ENCODE peak calls at places on chromosome 5, in five cellular contexts. U, T, W, C and P are unnamed samples.

GRCh38 chr5:43000914-43001313 is 39.2 kb downstream of the ANXA2R start:
- DNase-seq in T (no peak), W (no peak), C (no peak), U (no peak), P (no peak)

GRCh38 chr5:84227221-84227620 is 157.5 kb downstream of the EDIL3 start:
- DNase-seq in T (no peak), U (no peak), W (no peak), C (no peak), P (no peak)

GRCh38 chr5:82274343-82275266 is 3.5 kb downstream of the RPS23 start:
- DNase-seq in U (no peak), T (no peak), C (peak), W (no peak), P (no peak)

GRCh38 chr5:170612256-170612656 is 108.4 kb downstream of the KCNIP1 start:
- DNase-seq in U (no peak), C (peak), W (no peak), T (no peak), P (no peak)

GRCh38 chr5:96324708-96325107 is 108.3 kb downstream of the PCSK1 start:
- DNase-seq in W (no peak), C (no peak), U (peak), T (no peak), P (no peak)

GRCh38 chr5:137320056-137321045 is 178.8 kb downstream of the SPOCK1 start:
- DNase-seq in T (no peak), W (peak), U (peak), C (peak), P (peak)

GRCh38 chr5:104650313-104650712 is 1087.7 kb upstream of the NUDT12 start:
- DNase-seq in T (no peak), C (no peak), U (no peak), W (no peak), P (no peak)

GRCh38 chr5:173689713-173690360 is 73.4 kb upstream of the BOD1 start:
- DNase-seq in C (no peak), W (peak), U (no peak), T (no peak), P (no peak)

GRCh38 chr5:140480310-140481014 is 67.0 kb upstream of the EIF4EBP3 start:
- DNase-seq in U (no peak), T (no peak), C (no peak), W (no peak), P (peak)

GRCh38 chr5:133863857-133864585 is 104.4 kb downstream of the C5orf15 start:
- DNase-seq in U (no peak), W (no peak), T (no peak), C (no peak), P (no peak)

GRCh38 chr5:119218830-119219782 is 136.7 kb upstream of the TNFAIP8 start:
- DNase-seq in T (no peak), W (no peak), C (no peak), U (no peak), P (no peak)

GRCh38 chr5:150065886-150066285 is 20.5 kb downstream of the CSF1R start:
- DNase-seq in T (no peak), U (no peak), C (no peak), W (no peak), P (no peak)

GRCh38 chr5:149636861-149637246 is 55.6 kb downstream of the ARHGEF37 start:
- DNase-seq in W (peak), T (peak), U (peak), C (peak), P (peak)

DNA sequence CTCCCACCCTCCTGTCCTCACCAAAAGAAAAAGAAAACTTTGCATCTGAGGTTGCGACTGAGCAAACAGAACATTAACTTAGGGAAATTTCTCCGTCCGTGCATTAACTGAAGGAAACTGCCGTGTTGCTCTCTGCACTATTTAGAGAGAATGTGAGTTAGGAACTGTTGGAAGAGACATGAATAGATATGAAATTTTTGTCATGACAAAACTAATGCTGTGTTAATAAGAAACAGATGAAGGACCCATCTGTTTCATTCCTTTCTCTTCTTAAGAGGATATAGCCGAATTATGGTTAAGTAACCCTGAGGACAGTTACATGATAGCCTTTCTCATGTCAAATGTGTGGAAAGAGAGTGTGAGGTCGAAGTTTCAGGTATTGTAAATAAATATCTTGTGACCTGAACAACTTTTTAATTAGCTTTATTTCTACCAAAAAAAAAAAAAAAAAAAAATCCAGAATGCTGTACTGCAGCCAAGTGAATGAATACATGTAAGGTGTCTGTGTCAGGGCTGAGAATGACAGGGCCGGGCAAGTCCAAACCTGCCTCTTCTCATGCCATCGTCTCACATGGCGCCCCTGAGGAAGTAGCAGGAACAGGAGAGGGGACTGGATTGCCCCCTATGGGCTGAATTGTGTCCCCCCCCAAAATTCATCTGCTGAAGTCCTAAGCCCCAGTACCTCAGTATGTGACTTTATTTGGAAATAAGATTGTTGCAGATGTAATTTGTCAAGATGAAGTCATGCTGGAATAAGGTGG is 35.6 kb upstream of the ANKRD33B start:
- DNase-seq in T (no peak), C (no peak), U (no peak), W (no peak), P (peak)
- TF ChIP-seq CTCF in T (no peak), C (peak), U (no peak), W (no peak), P (peak)

DNA sequence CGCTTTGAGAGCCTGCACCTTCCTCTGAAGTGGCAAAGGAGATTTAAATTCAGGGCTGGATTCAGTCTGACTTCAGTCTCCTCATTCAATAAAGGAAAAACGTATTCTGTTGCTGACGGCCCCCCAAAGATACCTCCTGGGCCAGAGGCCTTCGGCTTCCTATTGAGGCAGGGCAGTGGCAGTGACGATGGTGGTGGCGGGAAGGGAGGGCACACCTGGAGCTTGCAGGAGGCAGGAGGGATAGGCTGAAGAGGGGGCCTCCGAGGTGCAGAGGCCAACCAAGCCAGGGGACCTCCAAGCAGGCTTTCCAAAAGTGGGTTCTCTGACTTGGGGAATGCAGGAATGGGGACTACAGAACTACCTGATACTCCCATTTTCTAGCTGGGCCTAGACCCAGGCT is 15.9 kb downstream of the RNF44 start:
- DNase-seq in T (no peak), C (no peak), W (no peak), U (no peak), P (no peak)
- TF ChIP-seq CTCF in T (no peak), C (no peak), W (no peak), U (no peak), P (no peak)

DNA sequence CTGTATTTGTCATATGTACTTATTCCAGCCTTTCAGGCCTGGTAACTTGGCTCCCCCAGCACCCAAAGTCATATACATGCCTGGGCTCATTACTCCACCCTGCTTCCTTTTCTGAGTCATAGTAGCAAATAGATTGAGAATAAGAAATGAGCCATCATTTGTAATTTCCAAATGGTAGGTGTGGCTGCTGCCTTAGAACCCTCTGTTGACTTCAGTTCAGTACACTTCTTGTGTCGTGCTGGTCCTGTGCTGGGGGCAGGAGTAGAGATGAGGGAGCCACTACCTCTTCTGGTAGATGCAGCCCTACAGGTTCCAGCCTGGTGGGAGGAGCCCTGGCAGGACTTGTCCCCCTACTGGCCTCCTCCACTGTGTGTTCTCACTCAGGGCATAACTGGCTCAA is 11.1 kb downstream of the GM2A start:
- DNase-seq in C (no peak), U (no peak), W (no peak), T (no peak), P (no peak)
- TF ChIP-seq CTCF in C (no peak), U (no peak), W (no peak), T (no peak), P (no peak)

GRCh38 chr5:142000709-142001484 is 11.9 kb downstream of the GNPDA1 start:
- DNase-seq in W (no peak), C (no peak), U (no peak), T (no peak), P (no peak)
- TF ChIP-seq CTCF in W (no peak), C (no peak), U (peak), T (no peak), P (peak)

DNA sequence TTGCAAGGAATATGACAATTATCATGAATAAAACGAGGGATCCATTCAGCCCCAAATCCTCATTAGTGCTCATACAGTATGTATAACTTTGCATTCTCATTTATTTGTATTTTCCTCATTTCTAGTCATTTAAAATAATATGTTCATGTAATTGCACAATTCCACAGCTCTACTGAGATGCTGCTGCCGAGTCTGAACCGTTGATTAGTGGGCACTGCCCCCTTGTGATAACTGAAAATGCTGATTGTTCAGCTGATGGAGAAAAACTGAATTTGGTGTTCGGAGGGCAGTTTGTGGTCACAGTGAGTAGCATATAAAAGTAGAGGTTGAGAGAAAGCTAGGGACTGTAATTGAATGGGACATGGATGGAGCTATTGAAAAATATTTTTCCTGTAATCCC is 12.2 kb upstream of the GPR151 start:
- DNase-seq in W (no peak), U (no peak), C (no peak), T (no peak), P (no peak)
- TF ChIP-seq CTCF in W (no peak), U (peak), C (no peak), T (no peak), P (no peak)

GRCh38 chr5:181243020-181243520 is 636 bp downstream of the RACK1 start:
- DNase-seq in W (no peak), T (no peak), U (no peak), C (no peak), P (no peak)

GRCh38 chr5:181248277-181248676 is 4.6 kb upstream of the RACK1 start:
- DNase-seq in U (no peak), C (no peak), T (no peak), W (no peak), P (no peak)

GRCh38 chr5:181245427-181246275 is 1.9 kb upstream of the RACK1 start:
- DNase-seq in C (peak), W (no peak), U (no peak), T (no peak), P (no peak)

GRCh38 chr5:181243521-181244307 is at the start of gene RACK1:
- DNase-seq in C (peak), U (peak), T (peak), W (peak), P (peak)

GRCh38 chr5:181246276-181247050 is 2.8 kb upstream of the RACK1 start:
- DNase-seq in T (peak), U (peak), W (peak), C (peak), P (peak)
- TF ChIP-seq CTCF in T (no peak), U (no peak), W (no peak), C (no peak), P (no peak)